ENCODE peak calls at places on chromosomes 13 and 19, in six cellular contexts. U is HepG2, H is H1, R is GM12878, C is K562, V is GM12891. K is an unnamed sample.

GRCh38 chr13:104143760-104144406 is 1077.7 kb upstream of the SLC10A2 start:
- DNase-seq in U (no peak), H (peak; percentile 45), R (no peak), C (no peak), V (no peak), K (no peak)

GRCh38 chr19:1252221-1252817 is 3.9 kb downstream of the MIDN start:
- DNase-seq in U (no peak), H (no peak), R (no peak), C (no peak), V (no peak), K (no peak)

GRCh38 chr19:1050989-1051788 is 11.3 kb downstream of the ABCA7 start:
- DNase-seq in U (no peak), H (no peak), R (no peak), C (no peak), V (no peak), K (no peak)

GRCh38 chr13:53351040-53351439 is 322.4 kb downstream of the OLFM4 start:
- DNase-seq in U (no peak), H (no peak), R (no peak), C (no peak), V (no peak), K (no peak)

GRCh38 chr13:113806526-113806925 is 47.5 kb downstream of the TMEM255B start:
- DNase-seq in U (no peak), H (no peak), R (no peak), C (no peak), V (no peak), K (no peak)

GRCh38 chr13:110134801-110135200 is 172.2 kb downstream of the COL4A1 start:
- DNase-seq in U (no peak), H (no peak), R (no peak), C (no peak), V (no peak), K (no peak)

GRCh38 chr19:17966115-17966455 is 822 bp upstream of the KCNN1 start:
- DNase-seq in U (no peak), H (no peak), R (no peak), C (no peak), V (no peak), K (no peak)

GRCh38 chr19:51440846-51441409 is 17.3 kb downstream of the SIGLEC8 start:
- DNase-seq in U (no peak), H (no peak), R (no peak), C (peak; percentile 70), V (no peak), K (no peak)

GRCh38 chr19:49920624-49921363 is 8.2 kb upstream of the ATF5 start:
- DNase-seq in U (no peak), H (no peak), R (peak; percentile 83), C (no peak), V (no peak), K (no peak)

GRCh38 chr13:30481241-30481760 is 15.6 kb upstream of the HMGB1 start:
- DNase-seq in U (no peak), H (no peak), R (no peak), C (no peak), V (no peak), K (no peak)

GRCh38 chr13:30479590-30480219 is 14.0 kb upstream of the HMGB1 start:
- DNase-seq in U (no peak), H (no peak), R (no peak), C (no peak), V (no peak), K (no peak)

GRCh38 chr13:30480292-30480947 is 14.7 kb upstream of the HMGB1 start:
- DNase-seq in U (no peak), H (no peak), R (no peak), C (no peak), V (no peak), K (no peak)

GRCh38 chr13:30479154-30479553 is 13.4 kb upstream of the HMGB1 start:
- DNase-seq in U (no peak), H (no peak), R (no peak), C (no peak), V (no peak), K (no peak)

GRCh38 chr13:30477346-30478235 is 11.9 kb upstream of the HMGB1 start:
- DNase-seq in U (no peak), H (peak; percentile 53), R (no peak), C (no peak), V (peak; percentile 17), K (no peak)
- TF ChIP-seq POLR2AphosphoS5 in U (no peak), H (no peak), R (no peak), C (no peak), V (no peak), K (no peak)

GRCh38 chr13:44989071-44989889 is at the start of the genes GPALPP1 and NUFIP1:
- DNase-seq in U (peak; percentile 93), H (peak; percentile 95), R (peak; percentile 64), C (peak; percentile 86), V (peak; percentile 92), K (peak; percentile 93)
- TF ChIP-seq POLR2A in U (peak; percentile 96), H (peak; percentile 76), R (peak; percentile 89), C (peak; percentile 77), V (peak; percentile 68), K (peak; percentile 76)

GRCh38 chr13:101262306-101262705 is 154.0 kb downstream of the NALCN start:
- DNase-seq in U (no peak), H (no peak), R (no peak), C (no peak), V (no peak), K (no peak)

GRCh38 chr13:101258509-101258908 is 157.8 kb downstream of the NALCN start:
- DNase-seq in U (no peak), H (no peak), R (no peak), C (no peak), V (no peak), K (no peak)

DNA sequence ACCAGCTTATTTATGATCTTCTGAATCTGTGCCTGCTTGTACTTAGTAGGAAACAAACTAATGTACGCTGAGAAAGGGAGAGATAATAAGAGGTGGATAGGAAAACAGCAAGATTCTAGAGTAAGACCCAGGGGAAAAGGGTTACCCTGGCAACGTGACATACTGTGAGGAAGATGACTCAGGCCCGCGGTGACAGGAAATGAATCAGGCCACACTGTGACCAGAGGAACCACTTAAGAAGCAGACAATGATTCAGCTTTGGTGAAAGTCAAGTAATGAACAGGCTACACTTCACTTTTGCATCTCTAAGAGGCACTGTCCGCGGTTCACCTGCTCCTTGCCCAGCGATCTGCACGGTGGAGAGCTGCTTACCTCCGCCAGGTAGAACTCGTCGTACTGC is 158.2 kb downstream of the NALCN start:
- DNase-seq in U (peak; percentile 9), H (no peak), R (peak; percentile 66), C (peak; percentile 3), V (no peak), K (no peak)
- TF ChIP-seq TAF1 in U (no peak), H (no peak), R (no peak), C (no peak), V (no peak), K (no peak)

GRCh38 chr13:98534821-98535220 is 42.1 kb downstream of the STK24 start:
- DNase-seq in U (no peak), H (no peak), R (no peak), C (no peak), V (no peak), K (no peak)
- TF ChIP-seq POLR2AphosphoS5 in U (no peak), H (no peak), R (no peak), C (no peak), V (no peak), K (no peak)

K was measured in GM12892.